ENCODE peak calls at places on chromosomes 11 and 22, in seven cellular contexts. T is stomach, P is spleen, N is HCT116, U is GM12878, X is sigmoid colon, Q is transverse colon. Y is an unnamed sample.
A peak's percentile ranks its signal among the peaks of the same experiment; 100 is the strongest.

GRCh38 chr22:19937616-19938473 is 3.7 kb upstream of the COMT start:
- DNase-seq in P (peak; percentile 24), X (no peak), N (no peak), U (no peak), T (peak; percentile 81), Q (no peak), Y (no peak)

GRCh38 chr11:87878373-87878779 is 296.9 kb downstream of the RAB38 start:
- DNase-seq in N (peak; percentile 21), Q (no peak), X (no peak), U (no peak), T (no peak), P (no peak), Y (no peak)

GRCh38 chr22:41417622-41418390 is 28.8 kb downstream of the TOB2 start:
- DNase-seq in N (no peak), X (peak; percentile 99), Q (peak; percentile 89), T (peak; percentile 99), U (no peak), P (peak; percentile 90), Y (no peak)

GRCh38 chr11:27860811-27861210 is 160.6 kb upstream of the BDNF start:
- DNase-seq in U (no peak), N (no peak), P (no peak), X (no peak), Q (no peak), T (no peak), Y (no peak)

GRCh38 chr11:77842451-77843121 is 21.6 kb downstream of the AAMDC start:
- DNase-seq in T (no peak), P (no peak), Q (no peak), X (no peak), U (no peak), N (no peak), Y (no peak)

GRCh38 chr11:76303399-76303798 is 77.5 kb downstream of the THAP12 start:
- DNase-seq in U (no peak), T (no peak), P (no peak), N (no peak), Q (no peak), X (no peak), Y (no peak)

GRCh38 chr11:35030716-35031213 is 108.2 kb upstream of the CD44 start:
- DNase-seq in U (no peak), N (peak; percentile 87), P (no peak), T (no peak), X (peak; percentile 69), Q (peak; percentile 25), Y (no peak)

GRCh38 chr11:32297629-32298028 is 137.7 kb downstream of the WT1 start:
- DNase-seq in X (no peak), N (peak; percentile 31), Q (no peak), U (no peak), T (no peak), P (no peak), Y (no peak)

GRCh38 chr11:94417386-94417987 is 16.3 kb upstream of the GPR83 start:
- DNase-seq in X (no peak), N (peak; percentile 2), Q (no peak), P (no peak), T (no peak), U (no peak), Y (no peak)

GRCh38 chr11:70233511-70233919 is 30.4 kb downstream of the FADD start:
- DNase-seq in X (no peak), Q (peak; percentile 39), T (peak; percentile 41), P (no peak), N (peak; percentile 98), U (no peak), Y (no peak)

DNA sequence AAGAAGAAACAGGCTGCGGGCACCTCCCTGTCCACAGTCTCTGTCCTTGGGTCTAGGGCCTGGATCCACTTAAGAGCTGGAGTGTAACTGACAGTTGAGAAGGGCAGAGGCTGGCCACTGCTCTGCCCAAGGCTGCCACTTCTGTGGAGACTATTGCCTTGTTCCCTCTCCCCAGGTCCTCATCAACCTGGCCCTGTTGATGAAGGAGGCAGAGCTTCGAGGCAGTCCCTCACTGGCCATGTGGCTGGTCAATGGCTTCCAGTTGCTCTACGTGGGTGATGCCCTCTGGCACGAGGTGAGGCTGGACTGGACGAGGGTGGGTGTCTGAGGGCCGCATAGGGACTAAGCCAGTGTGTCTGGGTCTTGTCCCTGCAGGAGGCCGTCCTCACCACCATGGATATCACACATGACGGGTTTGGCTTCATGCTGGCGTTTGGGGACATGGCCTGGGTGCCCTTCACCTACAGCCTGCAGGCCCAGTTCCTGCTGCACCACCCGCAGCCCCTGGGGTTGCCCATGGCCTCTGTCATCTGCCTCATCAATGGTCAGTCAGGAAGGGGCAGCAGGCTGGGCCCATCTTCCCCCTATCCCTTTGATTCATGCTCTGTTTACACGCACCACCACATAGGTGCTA is 2.8 kb downstream of the ZNHIT2 start:
- DNase-seq in U (no peak), T (no peak), X (peak; percentile 62), Q (no peak), P (peak; percentile 72), N (no peak), Y (no peak)
- TF ChIP-seq POLR2AphosphoS5 in U (peak; percentile 33), T (no peak), X (no peak), Q (no peak), P (peak; percentile 19), N (no peak), Y (no peak)

GRCh38 chr11:122850076-122850631 is 11.9 kb downstream of the CRTAM start:
- DNase-seq in U (no peak), T (no peak), Q (no peak), N (no peak), X (no peak), P (no peak), Y (no peak)

GRCh38 chr11:122853971-122854446 is 15.7 kb downstream of the CRTAM start:
- DNase-seq in T (no peak), N (peak; percentile 84), U (no peak), Q (peak; percentile 31), P (no peak), X (no peak), Y (no peak)

GRCh38 chr11:122852071-122852831 is 14.0 kb downstream of the CRTAM start:
- DNase-seq in N (no peak), T (no peak), P (no peak), X (no peak), Q (no peak), U (no peak), Y (no peak)

GRCh38 chr11:122853261-122853660 is 15.0 kb downstream of the CRTAM start:
- DNase-seq in T (no peak), Q (no peak), P (no peak), N (no peak), X (no peak), U (no peak), Y (no peak)

DNA sequence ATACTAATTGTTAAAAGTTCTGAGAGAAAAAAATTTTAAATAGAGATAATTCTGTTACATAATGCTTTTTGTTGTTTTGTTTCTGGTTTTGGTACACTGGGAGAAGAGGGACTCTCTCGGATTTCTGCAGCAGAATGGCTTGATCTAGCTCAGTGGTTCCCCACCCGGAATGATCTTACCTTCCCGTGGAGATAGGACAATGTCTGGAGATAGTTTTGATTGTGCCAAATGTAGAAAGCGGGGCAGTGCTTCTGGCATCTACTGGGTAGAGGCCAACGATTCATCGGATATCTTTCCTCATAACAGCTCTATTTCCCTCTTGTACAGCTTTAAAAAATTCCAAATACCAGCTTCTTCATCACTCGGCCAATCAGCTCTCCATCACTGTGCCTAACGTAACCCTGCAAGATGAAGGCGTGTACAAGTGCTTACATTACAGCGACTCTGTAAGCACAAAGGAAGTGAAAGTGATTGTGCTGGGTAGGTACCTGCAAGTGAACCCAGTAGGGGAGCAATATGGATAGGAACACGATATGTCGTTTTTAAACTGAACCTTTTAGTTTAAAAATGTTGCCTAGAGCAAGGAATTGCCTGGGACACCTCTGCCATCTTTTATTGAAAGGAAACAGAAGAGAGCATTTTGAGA is 13.2 kb downstream of the CRTAM start:
- DNase-seq in X (no peak), T (no peak), N (no peak), Q (no peak), U (no peak), P (no peak), Y (no peak)
- TF ChIP-seq POLR2A in X (no peak), T (no peak), N (no peak), Q (no peak), U (no peak), P (no peak), Y (no peak)

GRCh38 chr11:134159652-134160051 is 64.1 kb downstream of the NCAPD3 start:
- DNase-seq in N (no peak), Q (no peak), X (no peak), P (no peak), T (no peak), U (no peak), Y (no peak)

GRCh38 chr11:134170177-134170908 is 53.4 kb downstream of the NCAPD3 start:
- DNase-seq in U (no peak), Q (no peak), X (no peak), T (no peak), N (no peak), P (no peak), Y (no peak)

GRCh38 chr11:134164490-134165370 is 59.0 kb downstream of the NCAPD3 start:
- DNase-seq in N (no peak), P (no peak), U (no peak), X (no peak), T (no peak), Q (no peak), Y (no peak)
- TF ChIP-seq POLR2AphosphoS5 in N (no peak), P (no peak), U (no peak), X (no peak), T (no peak), Q (no peak), Y (no peak)

GRCh38 chr11:17353228-17354021 is 1.8 kb downstream of the NCR3LG1 start:
- DNase-seq in X (peak; percentile 87), P (peak; percentile 88), T (peak; percentile 73), Q (peak; percentile 85), N (peak; percentile 54), U (peak; percentile 8), Y (peak; percentile 24)
- TF ChIP-seq POLR2A in X (no peak), P (no peak), T (no peak), Q (peak; percentile 75), N (peak; percentile 10), U (no peak), Y (no peak)

Y was measured in GM12892.